ENCODE peak calls at places on chromosome 4, in four cellular contexts. L, S, G and U are unnamed samples.

GRCh38 chr4:188435381-188435780 is 296.1 kb downstream of the TRIML1 start:
- DNase-seq in L (no peak), S (no peak), G (no peak), U (no peak)

GRCh38 chr4:18319456-18319855 is 297.9 kb upstream of the LCORL start:
- DNase-seq in L (no peak), S (no peak), G (no peak), U (no peak)

GRCh38 chr4:137664055-137664405 is 131.7 kb upstream of the PCDH18 start:
- DNase-seq in L (no peak), S (no peak), G (no peak), U (no peak)

GRCh38 chr4:54231419-54232150 is 2.5 kb downstream of the PDGFRA start:
- DNase-seq in L (no peak), S (no peak), G (no peak), U (no peak)

GRCh38 chr4:120085705-120086104 is 19.1 kb upstream of the MAD2L1 start:
- DNase-seq in L (no peak), S (no peak), G (no peak), U (no peak)

GRCh38 chr4:161237495-161237894 is 926.3 kb downstream of the FSTL5 start:
- DNase-seq in L (no peak), S (no peak), G (no peak), U (no peak)

GRCh38 chr4:140756292-140757219 is at the start of gene TBC1D9:
- DNase-seq in L (peak), S (peak), G (no peak), U (peak)

GRCh38 chr4:73860884-73861283 is 7.8 kb downstream of the PF4V1 start:
- DNase-seq in L (no peak), S (no peak), G (no peak), U (no peak)

GRCh38 chr4:188619456-188620149 is 480.4 kb downstream of the TRIML1 start:
- DNase-seq in L (no peak), S (no peak), G (no peak), U (no peak)

GRCh38 chr4:155179216-155179615 is 29.2 kb upstream of the NPY2R start:
- DNase-seq in L (no peak), S (no peak), G (no peak), U (no peak)

GRCh38 chr4:83335691-83336090 is 1.0 kb upstream of the HPSE start:
- DNase-seq in L (peak), S (no peak), G (no peak), U (no peak)

GRCh38 chr4:15303052-15303641 is 124.7 kb upstream of the C1QTNF7 start:
- DNase-seq in L (no peak), S (no peak), G (no peak), U (no peak)

GRCh38 chr4:34269593-34269992 is 1974.7 kb downstream of the ARAP2 start:
- DNase-seq in L (no peak), S (no peak), G (no peak), U (no peak)

GRCh38 chr4:2923141-2923551 is 40.1 kb downstream of the NOP14 start:
- DNase-seq in L (no peak), S (no peak), G (no peak), U (no peak)

GRCh38 chr4:123667991-123668390 is 271.4 kb downstream of the SPRY1 start:
- DNase-seq in L (no peak), S (no peak), G (no peak), U (no peak)

GRCh38 chr4:37455301-37456062 is 210.9 kb downstream of the NWD2 start:
- DNase-seq in L (no peak), S (no peak), G (no peak), U (no peak)

GRCh38 chr4:87103691-87104187 is 116.7 kb downstream of the KLHL8 start:
- DNase-seq in L (no peak), S (no peak), G (no peak), U (no peak)

GRCh38 chr4:132269303-132269990 is 879.6 kb upstream of the PCDH10 start:
- DNase-seq in L (no peak), S (no peak), G (no peak), U (no peak)

GRCh38 chr4:8330821-8331566 is 61.4 kb downstream of the HTRA3 start:
- DNase-seq in L (no peak), S (no peak), G (no peak), U (no peak)

GRCh38 chr4:20832821-20833220 is 132.6 kb downstream of the PACRGL start:
- DNase-seq in L (no peak), S (no peak), G (no peak), U (no peak)

GRCh38 chr4:38177035-38177791 is 217.0 kb downstream of the PTTG2 start:
- DNase-seq in L (no peak), S (no peak), G (peak), U (no peak)

GRCh38 chr4:83855044-83855443 is 319.1 kb downstream of the GPAT3 start:
- DNase-seq in L (no peak), S (no peak), G (no peak), U (no peak)

GRCh38 chr4:22969314-22969896 is 276.7 kb downstream of the GBA3 start:
- DNase-seq in L (no peak), S (no peak), G (no peak), U (no peak)

GRCh38 chr4:82913305-82913704 is 12.8 kb downstream of the THAP9 start:
- DNase-seq in L (no peak), S (no peak), G (no peak), U (no peak)